ENCODE peak calls at places on chromosomes 13 and 19, in seven cellular contexts. A, P, Z, E, U, R and H are unnamed samples.

GRCh38 chr19:49663224-49663623 is 2.4 kb downstream of the IRF3 start:
- DNase-seq in E (no peak), Z (no peak), U (no peak), R (no peak), A (no peak), P (no peak), H (no peak)

GRCh38 chr19:3095375-3096191 is 1.4 kb downstream of the GNA11 start:
- DNase-seq in A (no peak), R (no peak), E (peak), Z (no peak), U (no peak), P (no peak), H (no peak)

GRCh38 chr13:62387642-62388041 is 972.0 kb upstream of the PCDH20 start:
- DNase-seq in P (no peak), A (no peak), Z (no peak), E (no peak), U (no peak), R (no peak), H (no peak)

GRCh38 chr13:87384099-87384498 is 287.1 kb upstream of the SLITRK5 start:
- DNase-seq in A (no peak), U (no peak), Z (no peak), P (no peak), R (no peak), E (no peak), H (no peak)

GRCh38 chr13:106986687-106987434 is 418.9 kb upstream of the ARGLU1 start:
- DNase-seq in A (no peak), P (no peak), Z (no peak), E (no peak), U (no peak), R (no peak), H (no peak)

GRCh38 chr19:2477732-2478191 is 1.8 kb downstream of the GADD45B start:
- DNase-seq in R (no peak), U (no peak), P (no peak), E (no peak), Z (no peak), A (no peak), H (no peak)

GRCh38 chr19:19321143-19321577 is 531 bp downstream of the MAU2 start:
- DNase-seq in U (no peak), R (no peak), Z (no peak), E (peak), P (no peak), A (peak), H (no peak)

GRCh38 chr13:100063333-100063732 is 25.6 kb upstream of the PCCA start:
- DNase-seq in P (no peak), U (no peak), E (no peak), Z (no peak), A (no peak), R (no peak), H (no peak)

GRCh38 chr13:39210961-39211534 is 172.8 kb downstream of the NHLRC3 start:
- DNase-seq in Z (no peak), E (no peak), P (no peak), R (no peak), U (no peak), A (no peak), H (no peak)

GRCh38 chr13:43879323-43880181 is at the start of the genes CCDC122 and LACC1:
- DNase-seq in A (peak), Z (peak), E (peak), R (peak), P (peak), U (peak), H (peak)

GRCh38 chr19:57537953-57538547 is 10.9 kb downstream of the ZNF549 start:
- DNase-seq in R (no peak), Z (no peak), E (no peak), U (no peak), A (no peak), P (no peak), H (no peak)

GRCh38 chr19:45972081-45972943 is 1.4 kb downstream of the NOVA2 start:
- DNase-seq in A (no peak), P (no peak), Z (no peak), E (no peak), U (no peak), R (no peak), H (no peak)

GRCh38 chr19:49491804-49492572 is 4.2 kb upstream of the RPS11 start:
- DNase-seq in P (no peak), Z (no peak), E (no peak), A (no peak), U (no peak), R (no peak), H (no peak)

GRCh38 chr19:21022996-21023395 is 2.5 kb downstream of the ZNF430 start:
- DNase-seq in A (no peak), E (no peak), Z (no peak), P (no peak), R (no peak), U (no peak), H (peak)

GRCh38 chr19:56109216-56109615 is 11.9 kb downstream of the ZNF787 start:
- DNase-seq in A (no peak), P (no peak), U (no peak), E (no peak), Z (no peak), R (no peak), H (no peak)

GRCh38 chr13:19838726-19839342 is 24.6 kb downstream of the ZMYM5 start:
- DNase-seq in P (no peak), U (no peak), E (no peak), Z (no peak), A (no peak), R (no peak), H (no peak)

GRCh38 chr13:40492511-40492910 is 173.9 kb downstream of the FOXO1 start:
- DNase-seq in A (no peak), U (no peak), Z (no peak), E (no peak), R (no peak), P (no peak), H (no peak)

GRCh38 chr13:114062754-114063153 is 69.7 kb downstream of the RASA3 start:
- DNase-seq in Z (no peak), E (no peak), A (no peak), P (no peak), U (no peak), R (no peak), H (no peak)

GRCh38 chr13:97339019-97339988 is 94.7 kb upstream of the RAP2A start:
- DNase-seq in Z (no peak), U (no peak), A (no peak), E (no peak), R (no peak), P (no peak), H (no peak)

GRCh38 chr19:5434970-5435641 is 20.1 kb upstream of the ZNRF4 start:
- DNase-seq in A (no peak), U (no peak), Z (no peak), P (no peak), E (no peak), R (no peak), H (no peak)

GRCh38 chr13:95641291-95641811 is 3.2 kb downstream of the DZIP1 start:
- DNase-seq in A (no peak), E (no peak), Z (no peak), P (no peak), R (no peak), U (no peak), H (no peak)

GRCh38 chr13:74082741-74083160 is 51.5 kb downstream of the KLF12 start:
- DNase-seq in E (no peak), Z (no peak), U (no peak), P (no peak), R (no peak), A (no peak), H (no peak)

GRCh38 chr19:29836409-29836825 is 24.6 kb downstream of the CCNE1 start:
- DNase-seq in U (no peak), A (no peak), P (no peak), R (no peak), Z (no peak), E (no peak), H (peak)

GRCh38 chr19:38019427-38019724 is 112.4 kb downstream of the SIPA1L3 start:
- DNase-seq in U (no peak), R (no peak), P (no peak), A (no peak), Z (no peak), E (no peak), H (no peak)

GRCh38 chr19:47227347-47228167 is 3.4 kb downstream of the BBC3 start:
- DNase-seq in P (peak), Z (no peak), R (peak), U (peak), E (peak), A (peak), H (peak)

GRCh38 chr19:38657633-38658222 is 10.3 kb downstream of the ACTN4 start:
- DNase-seq in R (no peak), P (no peak), A (no peak), U (no peak), Z (no peak), E (no peak), H (no peak)

GRCh38 chr13:77351326-77351725 is 24.4 kb upstream of the MYCBP2 start:
- DNase-seq in E (no peak), U (no peak), R (no peak), Z (no peak), A (no peak), P (no peak), H (no peak)

GRCh38 chr19:48329167-48329891 is 4.0 kb downstream of the EMP3 start:
- DNase-seq in Z (no peak), A (no peak), R (no peak), P (no peak), U (no peak), E (no peak), H (no peak)

GRCh38 chr19:44303976-44304568 is 753 bp downstream of the ZNF235 start:
- DNase-seq in R (no peak), P (no peak), A (no peak), U (no peak), Z (no peak), E (peak), H (peak)

GRCh38 chr19:15300533-15301194 is 31.7 kb downstream of the BRD4 start:
- DNase-seq in Z (no peak), E (no peak), P (no peak), R (no peak), A (peak), U (no peak), H (no peak)

GRCh38 chr19:51547397-51548212 is 16.1 kb upstream of the SIGLEC6 start:
- DNase-seq in U (no peak), P (no peak), A (no peak), Z (no peak), R (no peak), E (no peak), H (no peak)

GRCh38 chr13:29543230-29544215 is 52.0 kb downstream of the SLC7A1 start:
- DNase-seq in P (no peak), A (no peak), E (no peak), Z (peak), R (no peak), U (no peak), H (peak)

GRCh38 chr13:48875071-48875470 is 100.6 kb upstream of the FNDC3A start:
- DNase-seq in E (no peak), R (no peak), Z (no peak), A (no peak), P (no peak), U (no peak), H (no peak)

GRCh38 chr19:51784922-51785690 is 9.9 kb upstream of the FPR3 start:
- DNase-seq in R (peak), U (no peak), P (peak), E (no peak), A (no peak), Z (no peak), H (peak)

GRCh38 chr19:14167594-14168138 is 31.3 kb upstream of the ASF1B start:
- DNase-seq in U (no peak), Z (no peak), R (no peak), P (no peak), E (no peak), A (no peak), H (no peak)

GRCh38 chr19:46863818-46864629 is 3.2 kb downstream of the ARHGAP35 start:
- DNase-seq in E (peak), A (no peak), Z (no peak), R (no peak), U (no peak), P (no peak), H (no peak)

GRCh38 chr13:80359459-80360297 is 18.8 kb upstream of the SPRY2 start:
- DNase-seq in R (no peak), Z (no peak), A (no peak), E (peak), P (no peak), U (peak), H (no peak)

GRCh38 chr19:13849991-13850909 is 26.7 kb upstream of the NANOS3 start:
- DNase-seq in P (no peak), U (peak), A (peak), R (no peak), E (no peak), Z (peak), H (peak)